ENCODE peak calls at places on chromosomes 5 and 9, in six cellular contexts. R is left lung, Y is upper lobe of right lung, D is spleen, Q is Panc1, I is caudate nucleus. K is an unnamed sample.

GRCh38 chr5:179822444-179822990 is 1.8 kb downstream of the SQSTM1 start:
- DNase-seq in R (peak), Y (no peak), D (peak), Q (no peak), I (no peak), K (no peak)

GRCh38 chr9:117958726-117959125 is 254.5 kb downstream of the TLR4 start:
- DNase-seq in R (no peak), Y (no peak), D (no peak), Q (no peak), I (no peak), K (no peak)

GRCh38 chr5:42636425-42636824 is 120.2 kb upstream of the CCDC152 start:
- DNase-seq in R (no peak), Y (no peak), D (no peak), Q (no peak), I (no peak), K (no peak)

GRCh38 chr9:98235126-98235525 is 20.3 kb downstream of the TBC1D2 start:
- DNase-seq in R (no peak), Y (no peak), D (no peak), Q (no peak), I (no peak), K (no peak)

GRCh38 chr5:133941456-133942196 is 26.8 kb downstream of the C5orf15 start:
- DNase-seq in R (peak), Y (peak), D (no peak), Q (no peak), I (no peak), K (no peak)

GRCh38 chr5:175885813-175886212 is 14.4 kb downstream of the CPLX2 start:
- DNase-seq in R (no peak), Y (no peak), D (no peak), Q (no peak), I (no peak), K (no peak)

GRCh38 chr5:25993701-25994100 is 1044.7 kb downstream of the CDH9 start:
- DNase-seq in R (no peak), Y (no peak), D (no peak), Q (no peak), I (no peak), K (no peak)

GRCh38 chr5:123450641-123451421 is 27.6 kb upstream of the CEP120 start:
- DNase-seq in R (no peak), Y (no peak), D (no peak), Q (no peak), I (no peak), K (peak)

GRCh38 chr5:132658383-132659302 is 670 bp downstream of the IL13 start:
- DNase-seq in R (no peak), Y (no peak), D (no peak), Q (no peak), I (no peak), K (no peak)

GRCh38 chr9:120715331-120715924 is 1.2 kb upstream of the MEGF9 start:
- DNase-seq in R (peak), Y (no peak), D (peak), Q (no peak), I (peak), K (no peak)

GRCh38 chr9:72509635-72510034 is 11.8 kb upstream of the TMC1 start:
- DNase-seq in R (no peak), Y (no peak), D (no peak), Q (no peak), I (no peak), K (no peak)

GRCh38 chr9:14277202-14277601 is 36.7 kb downstream of the NFIB start:
- DNase-seq in R (no peak), Y (no peak), D (no peak), Q (no peak), I (no peak), K (peak)

GRCh38 chr9:14136047-14136446 is 177.9 kb downstream of the NFIB start:
- DNase-seq in R (no peak), Y (no peak), D (no peak), Q (no peak), I (no peak), K (no peak)

GRCh38 chr5:125668904-125669303 is 754.3 kb upstream of the GRAMD2B start:
- DNase-seq in R (no peak), Y (no peak), D (no peak), Q (no peak), I (no peak), K (no peak)

GRCh38 chr9:87236546-87236945 is 261.1 kb upstream of the DAPK1 start:
- DNase-seq in R (no peak), Y (no peak), D (no peak), Q (no peak), I (no peak), K (no peak)

GRCh38 chr9:103798620-103799019 is 295.5 kb upstream of the SMC2 start:
- DNase-seq in R (no peak), Y (no peak), D (no peak), Q (no peak), I (no peak), K (no peak)

GRCh38 chr5:71719092-71719964 is at the start of gene CARTPT:
- DNase-seq in R (no peak), Y (no peak), D (no peak), Q (no peak), I (no peak), K (no peak)

GRCh38 chr5:151686673-151687378 is at the start of gene SPARC:
- DNase-seq in R (peak), Y (peak), D (no peak), Q (no peak), I (peak), K (peak)

GRCh38 chr9:22643541-22643940 is 196.9 kb downstream of the DMRTA1 start:
- DNase-seq in R (no peak), Y (no peak), D (no peak), Q (no peak), I (no peak), K (no peak)

GRCh38 chr5:94977437-94977836 is 307.5 kb downstream of the MCTP1 start:
- DNase-seq in R (no peak), Y (no peak), D (no peak), Q (no peak), I (no peak), K (no peak)

GRCh38 chr9:20307662-20308061 is 314.6 kb downstream of the MLLT3 start:
- DNase-seq in R (no peak), Y (no peak), D (no peak), Q (no peak), I (no peak), K (no peak)

GRCh38 chr5:5297432-5298067 is 124.9 kb upstream of the ICE1 start:
- DNase-seq in R (no peak), Y (no peak), D (no peak), Q (no peak), I (no peak), K (no peak)

GRCh38 chr5:180636403-180637075 is 12.9 kb downstream of the FLT4 start:
- DNase-seq in R (peak), Y (peak), D (peak), Q (no peak), I (no peak), K (no peak)

GRCh38 chr5:176415240-176416122 is 858 bp downstream of the CLTB start:
- DNase-seq in R (no peak), Y (peak), D (no peak), Q (no peak), I (no peak), K (peak)

GRCh38 chr9:129453734-129454133 is 167.2 kb downstream of the C9orf50 start:
- DNase-seq in R (no peak), Y (no peak), D (no peak), Q (no peak), I (no peak), K (no peak)

GRCh38 chr9:114902773-114903589 is 27.4 kb downstream of the TNFSF8 start:
- DNase-seq in R (no peak), Y (no peak), D (no peak), Q (no peak), I (no peak), K (no peak)

GRCh38 chr5:132268698-132269551 is 11.4 kb downstream of the PDLIM4 start:
- DNase-seq in R (no peak), Y (no peak), D (peak), Q (no peak), I (no peak), K (no peak)

GRCh38 chr9:101711330-101711941 is 27.0 kb downstream of the GRIN3A start:
- DNase-seq in R (no peak), Y (no peak), D (no peak), Q (no peak), I (no peak), K (no peak)

GRCh38 chr5:107624233-107624632 is 46.5 kb downstream of the EFNA5 start:
- DNase-seq in R (no peak), Y (no peak), D (no peak), Q (no peak), I (no peak), K (no peak)

GRCh38 chr9:106403081-106403480 is 459.9 kb upstream of the ZNF462 start:
- DNase-seq in R (no peak), Y (no peak), D (no peak), Q (peak), I (no peak), K (no peak)

GRCh38 chr5:96904054-96904931 is 28.0 kb downstream of the ERAP2 start:
- DNase-seq in R (no peak), Y (no peak), D (no peak), Q (no peak), I (no peak), K (no peak)

GRCh38 chr9:91809581-91810285 is 140.3 kb downstream of the ROR2 start:
- DNase-seq in R (no peak), Y (no peak), D (no peak), Q (no peak), I (no peak), K (no peak)

GRCh38 chr5:59264013-59264412 is 629.5 kb downstream of the PDE4D start:
- DNase-seq in R (no peak), Y (no peak), D (no peak), Q (no peak), I (no peak), K (no peak)

GRCh38 chr5:154779105-154779504 is 23.9 kb downstream of the LARP1 start:
- DNase-seq in R (no peak), Y (no peak), D (no peak), Q (peak), I (no peak), K (no peak)

GRCh38 chr5:143536364-143536763 is 132.9 kb upstream of the NR3C1 start:
- DNase-seq in R (no peak), Y (no peak), D (no peak), Q (peak), I (no peak), K (no peak)

GRCh38 chr5:62593331-62593730 is 14.7 kb downstream of the LRRC70 start:
- DNase-seq in R (no peak), Y (no peak), D (no peak), Q (no peak), I (no peak), K (no peak)

GRCh38 chr9:104903609-104904008 is 24.3 kb downstream of the ABCA1 start:
- DNase-seq in R (no peak), Y (no peak), D (no peak), Q (no peak), I (no peak), K (no peak)

GRCh38 chr9:116767219-116767618 is 80.1 kb downstream of the TRIM32 start:
- DNase-seq in R (no peak), Y (no peak), D (no peak), Q (no peak), I (no peak), K (no peak)

DNA sequence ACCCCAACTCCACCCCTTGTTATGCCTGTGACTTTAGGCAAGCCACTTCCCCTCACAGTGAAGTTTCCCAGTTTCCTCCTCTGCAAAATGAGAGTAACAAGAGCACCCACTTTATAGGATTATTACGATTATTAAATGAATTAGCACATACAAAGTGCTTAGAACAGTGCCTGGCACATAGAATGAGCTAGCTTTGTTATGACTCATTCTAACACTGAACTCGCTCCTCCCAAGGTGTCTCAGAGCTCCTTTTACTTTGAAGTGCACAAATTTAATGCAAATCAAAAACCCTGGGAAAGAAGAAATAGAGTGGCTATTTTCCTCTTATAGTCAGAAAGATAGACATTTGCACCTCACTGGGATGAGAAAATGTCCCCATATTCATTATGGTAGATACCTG is 34.3 kb downstream of the DNAH5 start:
- DNase-seq in R (no peak), Y (no peak), D (no peak), Q (no peak), I (no peak), K (no peak)
- H3K27ac ChIP-seq in R (no peak), Y (no peak), D (no peak), Q (no peak), I (no peak), K (no peak)

DNA sequence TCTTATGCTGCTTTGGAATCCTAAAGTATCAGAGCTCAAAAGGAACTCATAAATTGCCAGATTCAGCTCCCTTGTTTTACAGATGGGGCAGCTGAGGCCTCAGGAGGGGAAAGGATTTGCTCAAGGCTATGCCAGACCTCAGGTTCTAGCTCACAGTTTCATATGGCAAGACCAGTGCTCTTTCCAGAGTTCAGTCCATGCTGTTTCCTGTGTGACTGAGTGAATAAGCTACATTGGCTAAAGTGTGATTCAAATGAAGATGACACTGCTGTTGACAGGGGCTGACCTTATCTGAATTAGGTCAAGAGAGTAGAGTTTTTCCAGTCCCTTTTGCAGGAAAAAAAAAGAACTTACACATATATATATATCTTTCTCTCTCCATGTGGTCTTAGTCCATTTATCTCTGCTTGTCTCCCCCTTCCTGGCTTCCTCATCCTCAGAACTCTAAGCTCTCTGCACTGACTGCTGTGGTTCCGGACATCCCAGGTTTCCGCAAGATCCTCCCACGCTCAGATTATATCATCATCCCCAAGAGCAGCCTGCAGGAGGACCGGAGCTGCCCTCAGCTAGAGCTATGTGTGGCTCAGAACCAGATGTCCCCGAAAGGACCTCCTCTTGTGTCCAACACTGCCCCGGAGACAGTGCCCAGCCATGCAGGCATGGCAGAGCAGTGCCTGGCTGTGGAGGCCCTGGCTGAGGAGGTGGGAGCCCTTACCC is 9.3 kb downstream of the HMGXB3 start:
- DNase-seq in R (no peak), Y (no peak), D (no peak), Q (no peak), I (no peak), K (no peak)
- H3K27ac ChIP-seq in R (no peak), Y (no peak), D (no peak), Q (no peak), I (no peak), K (no peak)

GRCh38 chr5:1480217-1480616 is 35.0 kb upstream of the SLC6A3 start:
- DNase-seq in R (peak), Y (peak), D (peak), Q (no peak), I (no peak), K (no peak)

GRCh38 chr5:1480806-1481205 is 35.6 kb upstream of the SLC6A3 start:
- DNase-seq in R (peak), Y (no peak), D (peak), Q (no peak), I (no peak), K (no peak)

GRCh38 chr5:1481999-1482381 is 36.8 kb upstream of the SLC6A3 start:
- DNase-seq in R (peak), Y (no peak), D (no peak), Q (no peak), I (no peak), K (no peak)

GRCh38 chr5:1483064-1483463 is 37.8 kb upstream of the SLC6A3 start:
- DNase-seq in R (peak), Y (no peak), D (no peak), Q (no peak), I (no peak), K (no peak)

GRCh38 chr5:1481266-1481998 is 36.2 kb upstream of the SLC6A3 start:
- DNase-seq in R (peak), Y (no peak), D (no peak), Q (no peak), I (no peak), K (no peak)
- H3K27ac ChIP-seq in R (no peak), Y (no peak), D (peak), Q (no peak), I (no peak), K (no peak)

GRCh38 chr5:171848911-171849520 is 63.4 kb downstream of the SMIM23 start:
- DNase-seq in R (no peak), Y (no peak), D (no peak), Q (no peak), I (no peak), K (no peak)
- H3K27ac ChIP-seq in R (no peak), Y (no peak), D (no peak), Q (no peak), I (no peak), K (no peak)

DNA sequence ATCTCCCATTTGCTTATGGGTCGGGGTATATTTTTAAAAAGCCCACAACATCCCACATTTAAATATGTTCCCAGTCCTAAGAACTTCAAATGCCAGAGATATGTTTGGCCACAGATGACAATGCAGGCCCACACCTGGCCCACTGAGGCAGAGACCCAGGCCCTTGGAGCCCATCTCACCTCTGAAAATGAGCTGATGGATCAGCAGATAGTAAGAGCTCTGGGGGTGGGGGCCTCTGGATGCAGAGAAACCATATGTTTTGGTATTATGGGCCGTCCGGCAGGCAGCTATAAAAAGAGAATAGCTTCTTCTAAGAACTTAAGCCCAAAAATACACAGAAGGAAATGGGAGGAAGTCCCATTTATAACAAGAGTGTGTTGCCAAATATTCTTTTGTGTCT is 256.0 kb downstream of the GRIA1 start:
- DNase-seq in R (no peak), Y (no peak), D (no peak), Q (no peak), I (no peak), K (no peak)
- H3K27ac ChIP-seq in R (no peak), Y (no peak), D (no peak), Q (no peak), I (no peak), K (no peak)

GRCh38 chr5:37841223-37841622 is 1.4 kb upstream of the GDNF start:
- DNase-seq in R (no peak), Y (no peak), D (no peak), Q (no peak), I (no peak), K (no peak)
- H3K27ac ChIP-seq in R (no peak), Y (no peak), D (no peak), Q (no peak), I (no peak), K (no peak)

GRCh38 chr5:138128344-138128743 is 10.9 kb downstream of the NME5 start:
- DNase-seq in R (no peak), Y (no peak), D (no peak), Q (no peak), I (no peak), K (no peak)

GRCh38 chr5:138132543-138132942 is 6.7 kb downstream of the NME5 start:
- DNase-seq in R (no peak), Y (no peak), D (no peak), Q (no peak), I (no peak), K (no peak)

DNA sequence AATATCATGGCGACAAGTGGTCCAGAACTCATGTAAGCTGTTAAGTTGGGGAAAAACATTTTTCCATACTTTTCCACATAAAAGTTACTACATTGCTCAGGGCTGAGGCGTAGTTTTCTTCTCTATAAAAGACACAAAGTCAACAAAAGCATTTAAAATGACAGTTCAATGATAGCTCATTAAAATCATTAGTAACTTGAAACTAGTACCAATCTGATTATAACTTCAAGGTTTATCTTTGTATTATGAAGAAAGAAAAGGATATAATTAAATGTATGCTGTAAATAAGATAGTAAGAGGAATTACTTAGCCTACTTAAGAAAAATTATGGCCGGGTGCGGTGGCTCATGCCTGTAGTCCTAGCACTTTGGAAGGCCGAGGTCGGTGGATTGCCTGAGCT is 9.9 kb downstream of the NME5 start:
- DNase-seq in R (no peak), Y (no peak), D (no peak), Q (no peak), I (no peak), K (no peak)
- H3K27ac ChIP-seq in R (no peak), Y (no peak), D (no peak), Q (no peak), I (no peak), K (no peak)